ENCODE peak calls at places on chromosome 21, in four cellular contexts. T is right cardiac atrium, N is IMR-90, O is upper lobe of right lung. D is an unnamed sample.

GRCh38 chr21:40531421-40531820 is 315.5 kb downstream of the DSCAM start:
- DNase-seq in T (no peak), N (no peak), O (no peak), D (no peak)

GRCh38 chr21:14947613-14948160 is 117.1 kb downstream of the NRIP1 start:
- DNase-seq in T (no peak), N (no peak), O (no peak), D (no peak)

GRCh38 chr21:28979092-28979491 is 13.6 kb downstream of the LTN1 start:
- DNase-seq in T (no peak), N (no peak), O (no peak), D (no peak)

GRCh38 chr21:21688877-21689276 is 690.7 kb downstream of the NCAM2 start:
- DNase-seq in T (no peak), N (peak), O (peak), D (no peak)

GRCh38 chr21:43986544-43987451 is 25.3 kb upstream of the TRAPPC10 start:
- DNase-seq in T (peak), N (no peak), O (no peak), D (no peak)

GRCh38 chr21:21605502-21605901 is 607.3 kb downstream of the NCAM2 start:
- DNase-seq in T (no peak), N (no peak), O (no peak), D (no peak)

GRCh38 chr21:16193758-16194606 is 464.2 kb downstream of the USP25 start:
- DNase-seq in T (peak), N (peak), O (peak), D (peak)

GRCh38 chr21:31457675-31458074 is 113.6 kb upstream of the TIAM1 start:
- DNase-seq in T (no peak), N (no peak), O (no peak), D (no peak)

GRCh38 chr21:31162827-31163226 is 124.6 kb upstream of the KRTAP19-8 start:
- DNase-seq in T (no peak), N (peak), O (no peak), D (no peak)

GRCh38 chr21:38951095-38951745 is 145.5 kb downstream of the ETS2 start:
- DNase-seq in T (no peak), N (no peak), O (no peak), D (no peak)

DNA sequence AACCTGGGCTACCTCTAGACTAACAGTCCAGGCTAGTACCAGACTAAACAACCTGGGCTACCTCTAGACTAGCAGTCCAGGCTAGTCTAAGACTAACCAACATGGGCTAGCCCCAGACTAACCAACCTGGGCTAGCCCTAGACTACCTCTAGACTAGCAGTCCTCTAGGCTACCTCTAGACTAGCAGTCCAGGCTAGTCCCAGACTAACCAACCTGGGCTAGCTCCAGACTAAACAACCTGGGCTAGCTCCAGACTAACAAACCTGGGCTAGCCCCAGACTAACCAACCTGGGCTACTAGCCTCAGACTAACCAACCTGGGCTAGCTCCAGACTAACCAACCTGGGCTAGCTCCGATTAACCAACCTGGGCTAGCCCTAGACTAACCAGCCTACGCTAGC is 2.0 kb downstream of the TFF2 start:
- DNase-seq in T (no peak), N (no peak), O (peak), D (no peak)
- H3K4me3 ChIP-seq in T (no peak), N (no peak), O (no peak), D (no peak)

DNA sequence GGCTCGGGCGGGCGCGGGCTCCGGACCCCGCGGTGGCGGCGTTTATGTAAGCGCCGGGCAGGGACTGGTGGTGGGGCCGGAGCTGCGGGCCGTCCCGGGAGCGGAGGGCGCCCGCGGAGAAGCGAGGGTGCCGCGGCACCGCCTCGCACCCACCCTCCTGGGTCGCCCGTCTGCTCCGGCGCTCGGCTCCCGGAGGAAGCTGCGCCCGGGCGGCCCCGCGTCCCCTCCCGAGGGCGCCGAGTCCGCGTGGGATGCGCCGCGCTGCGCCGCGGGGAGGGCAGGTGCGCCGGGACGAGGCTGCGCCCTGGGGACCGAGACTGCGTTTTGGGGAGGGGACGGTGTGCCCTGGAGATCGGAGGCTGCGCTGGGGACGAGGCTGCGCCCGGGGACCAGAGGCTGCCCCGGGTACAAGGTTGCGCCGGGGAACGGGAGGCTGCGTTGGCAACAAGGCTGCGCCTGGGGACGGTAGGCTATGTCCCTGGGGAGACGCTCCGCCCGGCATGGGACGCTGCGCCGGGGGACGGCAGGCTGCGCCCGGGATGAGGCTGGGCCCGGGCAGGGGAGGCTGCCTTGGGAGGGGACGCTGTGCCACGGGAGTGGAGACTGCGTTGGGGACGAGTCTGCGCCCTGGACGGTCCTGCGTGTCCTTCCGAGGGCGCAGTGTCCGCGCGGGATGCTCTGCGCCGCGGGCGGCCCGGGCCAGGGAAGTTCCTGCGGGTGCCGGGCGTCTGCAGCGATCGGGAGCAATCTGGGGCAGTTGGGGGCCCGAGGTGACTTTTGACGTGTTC is 632 bp downstream of the ADARB1 start:
- DNase-seq in T (peak), N (no peak), O (peak), D (no peak)
- H3K27ac ChIP-seq in T (peak), N (peak), O (peak), D (peak)

DNA sequence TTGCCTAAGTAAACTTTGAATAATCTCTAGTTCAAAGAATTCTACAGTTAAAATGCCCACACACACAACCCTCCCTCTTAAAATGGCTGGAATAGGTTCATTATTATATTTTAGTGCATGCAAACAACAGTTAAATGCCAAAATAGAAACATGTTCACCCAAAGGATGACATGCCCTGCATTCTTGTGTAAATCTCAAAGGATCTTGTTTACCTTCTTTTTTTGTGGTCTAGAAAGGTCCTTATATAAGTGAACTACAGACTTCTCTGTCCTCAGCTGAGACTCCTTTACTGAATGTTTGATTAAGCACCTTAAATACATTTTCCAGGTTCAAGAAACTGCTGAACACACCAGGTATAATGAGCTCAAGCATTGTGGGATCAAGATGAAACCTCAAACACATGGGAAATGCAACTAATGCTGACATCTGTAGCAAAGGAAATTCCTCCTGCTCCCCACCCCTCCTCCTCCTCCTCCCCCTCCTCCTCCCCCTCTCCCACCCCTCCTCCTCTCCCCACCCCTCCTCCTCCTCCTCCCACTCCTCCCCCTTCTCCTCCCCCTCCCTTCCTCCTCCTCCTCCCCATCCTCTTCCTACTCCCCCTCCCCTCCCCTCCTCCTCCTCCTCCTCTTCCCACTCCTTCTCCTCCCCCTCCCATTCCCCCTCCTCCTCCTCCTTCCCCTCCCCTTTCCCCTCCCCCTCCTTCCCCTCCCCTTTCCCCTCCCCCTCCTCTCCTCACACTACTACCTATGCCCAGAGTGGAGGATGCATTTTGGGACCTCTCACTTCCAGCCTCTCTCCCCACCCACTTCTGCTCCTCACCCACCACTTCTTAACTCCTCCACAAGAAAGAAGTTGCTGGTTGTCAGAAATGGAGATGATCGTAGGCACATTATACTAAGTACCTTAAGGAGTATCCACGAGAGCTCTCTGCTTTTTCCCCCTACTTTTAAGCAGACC is 233.9 kb downstream of the MRPL39 start:
- DNase-seq in T (no peak), N (no peak), O (no peak), D (no peak)
- H3K4me3 ChIP-seq in T (no peak), N (no peak), O (no peak), D (no peak)

GRCh38 chr21:41662161-41662560 is 104.7 kb downstream of the RIPK4 start:
- DNase-seq in T (no peak), N (no peak), O (no peak), D (no peak)

GRCh38 chr21:41665766-41666595 is 100.9 kb downstream of the RIPK4 start:
- DNase-seq in T (peak), N (no peak), O (peak), D (no peak)

GRCh38 chr21:41664881-41665765 is 101.7 kb downstream of the RIPK4 start:
- DNase-seq in T (peak), N (peak), O (no peak), D (no peak)

GRCh38 chr21:41662761-41663160 is 104.1 kb downstream of the RIPK4 start:
- DNase-seq in T (no peak), N (no peak), O (no peak), D (no peak)

DNA sequence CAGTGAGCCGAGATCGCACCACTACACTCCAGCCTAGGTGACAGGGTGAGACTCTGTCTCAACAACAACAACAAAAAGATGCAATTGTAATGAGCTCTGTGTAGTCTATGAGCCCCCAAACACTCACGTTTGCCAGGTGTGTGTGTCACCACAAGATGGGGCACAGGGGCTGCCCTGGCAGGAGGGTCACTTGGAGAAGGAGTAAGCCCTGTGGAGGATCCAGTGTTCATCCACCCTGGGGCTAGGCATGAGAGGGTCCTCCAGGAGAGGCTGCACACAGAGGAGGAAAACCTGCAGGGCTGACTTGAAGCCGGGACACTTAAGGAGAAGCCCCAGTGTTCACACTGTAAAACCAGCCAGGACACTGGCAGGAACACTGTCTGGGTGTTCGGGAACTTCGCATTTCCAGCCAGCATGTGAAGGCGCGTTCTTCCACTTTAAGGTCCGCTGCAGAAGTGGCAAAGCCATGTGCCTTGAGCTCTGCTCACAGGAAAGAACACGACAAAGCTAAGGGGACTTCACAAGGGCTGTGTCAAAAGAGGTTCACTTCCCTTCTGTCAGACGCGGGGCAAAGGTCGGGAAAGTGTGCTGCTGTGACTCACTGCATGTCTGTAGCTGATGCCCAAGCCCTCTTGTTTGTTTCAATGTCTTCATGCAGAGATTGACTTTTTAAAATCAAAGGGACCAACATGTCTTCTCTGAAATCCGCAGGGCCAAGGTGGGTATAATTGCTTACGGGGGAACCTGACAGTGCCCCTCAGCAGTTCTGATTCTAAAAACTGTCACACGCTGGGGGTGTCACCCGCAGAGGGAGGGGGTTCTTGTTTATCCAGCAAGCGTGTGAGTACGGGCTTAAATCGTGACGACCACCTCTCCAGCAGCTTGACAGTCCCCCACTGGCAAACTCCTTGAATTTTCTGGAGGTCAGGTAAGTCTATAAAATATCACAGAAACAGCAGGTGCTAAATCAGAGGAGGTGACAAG is 102.8 kb downstream of the RIPK4 start:
- DNase-seq in T (peak), N (peak), O (no peak), D (no peak)
- H3K27ac ChIP-seq in T (no peak), N (no peak), O (peak), D (no peak)

D was measured in left ventricle myocardium inferior.